ENCODE peak calls at places on chromosome 7, in nine cellular contexts. One of them, this sample, is unnamed.

GRCh38 chr7:721619-722248 is 4.8 kb upstream of the DNAAF5 start:
- DNase-seq in brain microvascular endothelial cell: no peak
- DNase-seq in cardiac muscle cell: no peak
- DNase-seq in suprapubic skin: no peak
- DNase-seq in left ventricle myocardium inferior: no peak
- DNase-seq in dorsolateral prefrontal cortex: no peak
- DNase-seq in uterus: no peak
- DNase-seq in OCI-LY7: no peak
- DNase-seq in colonic mucosa: no peak
- DNase-seq in this sample: no peak

GRCh38 chr7:9488555-9488954 is 1055.1 kb downstream of the NXPH1 start:
- DNase-seq in brain microvascular endothelial cell: peak
- DNase-seq in cardiac muscle cell: no peak
- DNase-seq in suprapubic skin: no peak
- DNase-seq in left ventricle myocardium inferior: no peak
- DNase-seq in dorsolateral prefrontal cortex: no peak
- DNase-seq in uterus: no peak
- DNase-seq in OCI-LY7: no peak
- DNase-seq in colonic mucosa: no peak
- DNase-seq in this sample: no peak

GRCh38 chr7:116977172-116977571 is 23.9 kb downstream of the ST7 start:
- DNase-seq in brain microvascular endothelial cell: no peak
- DNase-seq in cardiac muscle cell: no peak
- DNase-seq in suprapubic skin: no peak
- DNase-seq in left ventricle myocardium inferior: no peak
- DNase-seq in dorsolateral prefrontal cortex: no peak
- DNase-seq in uterus: no peak
- DNase-seq in OCI-LY7: no peak
- DNase-seq in colonic mucosa: no peak
- DNase-seq in this sample: no peak

GRCh38 chr7:73980206-73980605 is 47.8 kb upstream of the ELN start:
- DNase-seq in brain microvascular endothelial cell: no peak
- DNase-seq in cardiac muscle cell: no peak
- DNase-seq in suprapubic skin: peak
- DNase-seq in left ventricle myocardium inferior: no peak
- DNase-seq in dorsolateral prefrontal cortex: no peak
- DNase-seq in uterus: no peak
- DNase-seq in OCI-LY7: no peak
- DNase-seq in colonic mucosa: no peak
- DNase-seq in this sample: no peak

GRCh38 chr7:155930061-155930460 is 117.8 kb upstream of the SHH start:
- DNase-seq in brain microvascular endothelial cell: no peak
- DNase-seq in cardiac muscle cell: no peak
- DNase-seq in suprapubic skin: no peak
- DNase-seq in left ventricle myocardium inferior: no peak
- DNase-seq in dorsolateral prefrontal cortex: no peak
- DNase-seq in uterus: no peak
- DNase-seq in OCI-LY7: no peak
- DNase-seq in colonic mucosa: no peak
- DNase-seq in this sample: no peak

GRCh38 chr7:44461387-44461786 is 29.1 kb downstream of the NUDCD3 start:
- DNase-seq in brain microvascular endothelial cell: peak
- DNase-seq in cardiac muscle cell: no peak
- DNase-seq in suprapubic skin: no peak
- DNase-seq in left ventricle myocardium inferior: no peak
- DNase-seq in dorsolateral prefrontal cortex: no peak
- DNase-seq in uterus: no peak
- DNase-seq in OCI-LY7: peak
- DNase-seq in colonic mucosa: no peak
- DNase-seq in this sample: no peak

GRCh38 chr7:17299477-17299991 is 1.1 kb downstream of the AHR start:
- DNase-seq in brain microvascular endothelial cell: no peak
- DNase-seq in cardiac muscle cell: peak
- DNase-seq in suprapubic skin: no peak
- DNase-seq in left ventricle myocardium inferior: no peak
- DNase-seq in dorsolateral prefrontal cortex: no peak
- DNase-seq in uterus: no peak
- DNase-seq in OCI-LY7: no peak
- DNase-seq in colonic mucosa: peak
- DNase-seq in this sample: no peak

GRCh38 chr7:27994639-27995038 is 186.0 kb downstream of the JAZF1 start:
- DNase-seq in brain microvascular endothelial cell: no peak
- DNase-seq in cardiac muscle cell: no peak
- DNase-seq in suprapubic skin: no peak
- DNase-seq in left ventricle myocardium inferior: no peak
- DNase-seq in dorsolateral prefrontal cortex: no peak
- DNase-seq in uterus: no peak
- DNase-seq in OCI-LY7: no peak
- DNase-seq in colonic mucosa: peak
- DNase-seq in this sample: no peak

GRCh38 chr7:76054129-76055120 is 6.5 kb downstream of the MDH2 start:
- DNase-seq in brain microvascular endothelial cell: peak
- DNase-seq in cardiac muscle cell: no peak
- DNase-seq in suprapubic skin: no peak
- DNase-seq in left ventricle myocardium inferior: no peak
- DNase-seq in dorsolateral prefrontal cortex: no peak
- DNase-seq in uterus: no peak
- DNase-seq in OCI-LY7: no peak
- DNase-seq in colonic mucosa: no peak
- DNase-seq in this sample: no peak

GRCh38 chr7:149007615-149008014 is 20.7 kb downstream of the PDIA4 start:
- DNase-seq in brain microvascular endothelial cell: no peak
- DNase-seq in cardiac muscle cell: no peak
- DNase-seq in suprapubic skin: no peak
- DNase-seq in left ventricle myocardium inferior: no peak
- DNase-seq in dorsolateral prefrontal cortex: no peak
- DNase-seq in uterus: no peak
- DNase-seq in OCI-LY7: no peak
- DNase-seq in colonic mucosa: no peak
- DNase-seq in this sample: no peak
- TF ChIP-seq CTCF in brain microvascular endothelial cell: peak
- TF ChIP-seq CTCF in cardiac muscle cell: peak
- TF ChIP-seq CTCF in suprapubic skin: no peak
- TF ChIP-seq CTCF in left ventricle myocardium inferior: peak
- TF ChIP-seq CTCF in dorsolateral prefrontal cortex: no peak
- TF ChIP-seq CTCF in uterus: no peak
- TF ChIP-seq CTCF in OCI-LY7: peak
- TF ChIP-seq CTCF in colonic mucosa: no peak
- TF ChIP-seq CTCF in this sample: no peak

GRCh38 chr7:131431289-131431688 is 103.6 kb downstream of the MKLN1 start:
- DNase-seq in brain microvascular endothelial cell: peak
- DNase-seq in cardiac muscle cell: no peak
- DNase-seq in suprapubic skin: no peak
- DNase-seq in left ventricle myocardium inferior: peak
- DNase-seq in dorsolateral prefrontal cortex: peak
- DNase-seq in uterus: no peak
- DNase-seq in OCI-LY7: no peak
- DNase-seq in colonic mucosa: no peak
- DNase-seq in this sample: no peak
- H3K27ac ChIP-seq in brain microvascular endothelial cell: no peak
- H3K27ac ChIP-seq in cardiac muscle cell: no peak
- H3K27ac ChIP-seq in suprapubic skin: peak
- H3K27ac ChIP-seq in left ventricle myocardium inferior: peak
- H3K27ac ChIP-seq in dorsolateral prefrontal cortex: peak
- H3K27ac ChIP-seq in uterus: no peak
- H3K27ac ChIP-seq in OCI-LY7: no peak
- H3K27ac ChIP-seq in colonic mucosa: no peak
- H3K27ac ChIP-seq in this sample: no peak

DNA sequence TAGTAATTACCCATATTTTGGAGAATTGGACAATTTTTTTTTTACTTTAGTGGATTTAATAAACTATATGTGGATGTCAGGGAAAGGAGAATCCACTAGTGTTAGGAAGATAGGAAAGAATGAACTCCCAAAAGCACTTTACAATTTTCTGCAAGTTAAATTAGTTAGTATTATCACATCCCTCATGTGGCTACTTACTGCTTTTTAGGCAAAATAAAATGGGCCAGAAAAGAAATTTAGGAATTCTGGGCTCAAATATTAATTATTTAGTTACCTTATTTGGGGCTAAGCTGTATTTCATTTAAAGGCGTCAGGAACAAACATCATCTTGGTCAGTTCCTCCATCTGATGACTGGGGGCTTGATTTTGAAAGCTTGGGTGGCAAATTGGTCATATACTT is 4.8 kb upstream of the CUX1 start:
- DNase-seq in brain microvascular endothelial cell: no peak
- DNase-seq in cardiac muscle cell: no peak
- DNase-seq in suprapubic skin: no peak
- DNase-seq in left ventricle myocardium inferior: no peak
- DNase-seq in dorsolateral prefrontal cortex: no peak
- DNase-seq in uterus: no peak
- DNase-seq in OCI-LY7: no peak
- DNase-seq in colonic mucosa: no peak
- DNase-seq in this sample: no peak
- TF ChIP-seq CTCF in brain microvascular endothelial cell: no peak
- TF ChIP-seq CTCF in cardiac muscle cell: no peak
- TF ChIP-seq CTCF in suprapubic skin: no peak
- TF ChIP-seq CTCF in left ventricle myocardium inferior: no peak
- TF ChIP-seq CTCF in dorsolateral prefrontal cortex: no peak
- TF ChIP-seq CTCF in uterus: no peak
- TF ChIP-seq CTCF in OCI-LY7: peak
- TF ChIP-seq CTCF in colonic mucosa: no peak
- TF ChIP-seq CTCF in this sample: no peak

DNA sequence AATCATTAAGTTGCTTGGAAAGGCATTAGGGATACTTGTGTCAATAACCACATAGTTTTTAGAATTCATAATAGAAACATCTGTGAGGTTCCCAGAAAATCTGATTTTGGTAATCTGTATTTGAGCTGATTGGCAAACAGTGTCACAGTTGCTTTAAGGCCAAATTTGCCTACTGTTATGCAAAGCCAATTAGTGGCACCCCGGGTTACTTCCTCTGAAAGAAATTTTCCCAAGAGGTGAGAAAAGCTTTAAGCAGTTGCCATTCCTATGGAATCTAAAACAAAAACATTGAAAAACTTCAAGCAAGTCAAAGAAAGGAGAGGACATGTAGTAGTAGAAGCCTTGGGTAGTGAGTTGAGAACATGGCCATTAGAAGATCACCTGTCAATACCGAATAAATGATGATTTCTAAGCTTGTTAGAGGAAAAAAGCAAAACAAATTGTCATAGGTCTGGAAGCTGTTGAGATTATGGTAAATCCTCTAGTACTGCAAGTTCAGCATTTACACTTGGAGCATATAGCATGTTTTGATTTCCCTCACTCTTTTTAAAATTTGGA is 176.8 kb downstream of the TWIST1 start:
- DNase-seq in brain microvascular endothelial cell: no peak
- DNase-seq in cardiac muscle cell: no peak
- DNase-seq in suprapubic skin: no peak
- DNase-seq in left ventricle myocardium inferior: no peak
- DNase-seq in dorsolateral prefrontal cortex: no peak
- DNase-seq in uterus: no peak
- DNase-seq in OCI-LY7: no peak
- DNase-seq in colonic mucosa: no peak
- DNase-seq in this sample: no peak
- H3K27ac ChIP-seq in brain microvascular endothelial cell: no peak
- H3K27ac ChIP-seq in cardiac muscle cell: no peak
- H3K27ac ChIP-seq in suprapubic skin: no peak
- H3K27ac ChIP-seq in left ventricle myocardium inferior: no peak
- H3K27ac ChIP-seq in dorsolateral prefrontal cortex: no peak
- H3K27ac ChIP-seq in uterus: no peak
- H3K27ac ChIP-seq in OCI-LY7: no peak
- H3K27ac ChIP-seq in colonic mucosa: no peak
- H3K27ac ChIP-seq in this sample: no peak

DNA sequence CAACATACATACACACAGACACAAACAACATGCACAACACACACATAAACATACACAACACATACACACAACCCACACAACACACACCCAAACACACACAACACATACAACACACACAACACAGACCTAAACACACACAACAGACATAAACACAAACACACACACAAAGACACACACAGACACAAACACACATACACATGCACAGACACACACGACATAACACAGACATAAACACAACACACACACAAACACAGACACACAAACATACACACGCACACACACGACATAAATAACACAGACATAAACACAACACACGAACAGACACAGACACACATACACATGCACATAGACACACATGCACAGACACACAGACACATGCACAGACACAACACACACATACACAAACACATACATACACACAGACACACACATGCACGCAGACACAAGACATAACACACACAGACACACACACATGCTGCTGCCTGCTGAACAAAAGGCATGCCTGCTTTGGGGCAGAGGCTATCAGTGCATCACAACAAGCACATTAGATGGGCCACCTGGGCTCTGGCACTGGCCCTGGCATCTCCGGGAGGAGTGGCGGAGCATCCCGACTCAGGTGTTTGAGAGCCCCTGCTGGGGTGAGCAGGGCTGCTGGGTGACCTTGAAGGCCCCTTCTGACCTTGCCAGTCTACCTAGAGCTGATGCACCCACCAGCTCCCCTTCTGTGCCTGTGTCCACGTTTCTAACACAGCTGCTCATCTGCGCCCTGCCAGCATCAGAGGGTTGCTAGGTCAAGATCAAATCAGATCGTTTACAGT is 5.3 kb downstream of the LRCH4 start:
- DNase-seq in brain microvascular endothelial cell: no peak
- DNase-seq in cardiac muscle cell: no peak
- DNase-seq in suprapubic skin: no peak
- DNase-seq in left ventricle myocardium inferior: no peak
- DNase-seq in dorsolateral prefrontal cortex: no peak
- DNase-seq in uterus: no peak
- DNase-seq in OCI-LY7: no peak
- DNase-seq in colonic mucosa: no peak
- DNase-seq in this sample: no peak
- TF ChIP-seq CTCF in brain microvascular endothelial cell: no peak
- TF ChIP-seq CTCF in cardiac muscle cell: no peak
- TF ChIP-seq CTCF in suprapubic skin: no peak
- TF ChIP-seq CTCF in left ventricle myocardium inferior: no peak
- TF ChIP-seq CTCF in dorsolateral prefrontal cortex: no peak
- TF ChIP-seq CTCF in uterus: no peak
- TF ChIP-seq CTCF in OCI-LY7: no peak
- TF ChIP-seq CTCF in colonic mucosa: no peak
- TF ChIP-seq CTCF in this sample: no peak

DNA sequence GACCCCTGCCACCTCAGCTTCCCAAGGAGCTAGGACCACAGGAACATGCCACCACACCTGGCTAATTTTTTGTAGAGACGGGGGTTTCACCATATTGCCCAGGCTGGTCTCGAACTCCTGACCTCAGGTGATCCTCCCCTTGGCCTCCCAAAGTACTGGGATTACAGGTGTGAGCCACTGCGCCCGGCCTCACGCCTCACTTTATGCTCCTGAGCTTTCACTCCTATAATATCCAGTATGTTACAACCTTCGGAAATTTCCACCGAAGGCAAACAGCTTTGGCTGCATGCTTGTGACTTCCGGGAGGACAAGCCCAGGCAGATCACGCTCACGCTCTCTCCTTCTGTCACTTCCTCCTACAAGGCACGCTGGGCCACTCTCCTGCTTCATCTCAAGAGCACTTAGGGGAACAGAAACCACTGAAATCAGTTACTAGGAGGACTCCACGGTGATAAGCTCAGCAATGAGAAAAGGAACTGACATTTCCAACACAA is 4.4 kb upstream of the MAD1L1 start:
- DNase-seq in brain microvascular endothelial cell: no peak
- DNase-seq in cardiac muscle cell: no peak
- DNase-seq in suprapubic skin: no peak
- DNase-seq in left ventricle myocardium inferior: no peak
- DNase-seq in dorsolateral prefrontal cortex: peak
- DNase-seq in uterus: no peak
- DNase-seq in OCI-LY7: peak
- DNase-seq in colonic mucosa: peak
- DNase-seq in this sample: no peak
- H3K27ac ChIP-seq in brain microvascular endothelial cell: no peak
- H3K27ac ChIP-seq in cardiac muscle cell: no peak
- H3K27ac ChIP-seq in suprapubic skin: peak
- H3K27ac ChIP-seq in left ventricle myocardium inferior: peak
- H3K27ac ChIP-seq in dorsolateral prefrontal cortex: peak
- H3K27ac ChIP-seq in uterus: no peak
- H3K27ac ChIP-seq in OCI-LY7: peak
- H3K27ac ChIP-seq in colonic mucosa: peak
- H3K27ac ChIP-seq in this sample: peak

GRCh38 chr7:92833766-92834605 is 2.4 kb downstream of the CDK6 start:
- DNase-seq in brain microvascular endothelial cell: peak
- DNase-seq in cardiac muscle cell: peak
- DNase-seq in suprapubic skin: peak
- DNase-seq in left ventricle myocardium inferior: peak
- DNase-seq in dorsolateral prefrontal cortex: peak
- DNase-seq in uterus: peak
- DNase-seq in OCI-LY7: peak
- DNase-seq in colonic mucosa: peak
- DNase-seq in this sample: peak
- TF ChIP-seq CTCF in brain microvascular endothelial cell: peak
- TF ChIP-seq CTCF in cardiac muscle cell: peak
- TF ChIP-seq CTCF in suprapubic skin: no peak
- TF ChIP-seq CTCF in left ventricle myocardium inferior: peak
- TF ChIP-seq CTCF in dorsolateral prefrontal cortex: no peak
- TF ChIP-seq CTCF in uterus: no peak
- TF ChIP-seq CTCF in OCI-LY7: no peak
- TF ChIP-seq CTCF in colonic mucosa: peak
- TF ChIP-seq CTCF in this sample: no peak